ENCODE peak calls at places on chromosomes 16 and 17, in four cellular contexts. One of them, this sample, is unnamed.

GRCh38 chr16:1667916-1668315 is 10.2 kb upstream of the JPT2 start:
- DNase-seq in GM12878: no peak
- DNase-seq in H1: no peak
- DNase-seq in HepG2: no peak
- DNase-seq in this sample: no peak

GRCh38 chr16:21104124-21104860 is 46.4 kb downstream of the DNAH3 start:
- DNase-seq in GM12878: no peak
- DNase-seq in H1: no peak
- DNase-seq in HepG2: no peak
- DNase-seq in this sample: no peak

GRCh38 chr17:192666-193425 is 11.4 kb upstream of the DOC2B start:
- DNase-seq in GM12878: no peak
- DNase-seq in H1: no peak
- DNase-seq in HepG2: no peak
- DNase-seq in this sample: no peak

GRCh38 chr16:79132745-79133144 is 467.8 kb downstream of the MAF start:
- DNase-seq in GM12878: no peak
- DNase-seq in H1: no peak
- DNase-seq in HepG2: no peak
- DNase-seq in this sample: no peak

GRCh38 chr16:59683709-59684108 is 949.6 kb upstream of the GOT2 start:
- DNase-seq in GM12878: no peak
- DNase-seq in H1: no peak
- DNase-seq in HepG2: no peak
- DNase-seq in this sample: no peak

GRCh38 chr17:78315355-78316114 is 44.3 kb downstream of the SOCS3 start:
- DNase-seq in GM12878: peak
- DNase-seq in H1: no peak
- DNase-seq in HepG2: peak
- DNase-seq in this sample: peak

GRCh38 chr17:68145088-68145487 is 102.8 kb upstream of the AMZ2 start:
- DNase-seq in GM12878: no peak
- DNase-seq in H1: no peak
- DNase-seq in HepG2: no peak
- DNase-seq in this sample: no peak

GRCh38 chr17:33038740-33039139 is 47.1 kb downstream of the SPACA3 start:
- DNase-seq in GM12878: no peak
- DNase-seq in H1: peak
- DNase-seq in HepG2: no peak
- DNase-seq in this sample: peak

GRCh38 chr16:75319513-75320401 is 68.3 kb upstream of the BCAR1 start:
- DNase-seq in GM12878: peak
- DNase-seq in H1: no peak
- DNase-seq in HepG2: no peak
- DNase-seq in this sample: no peak

GRCh38 chr17:65039349-65039988 is 17.1 kb downstream of the GNA13 start:
- DNase-seq in GM12878: peak
- DNase-seq in H1: no peak
- DNase-seq in HepG2: no peak
- DNase-seq in this sample: no peak

GRCh38 chr16:2084688-2085625 is 37.2 kb downstream of the TSC2 start:
- DNase-seq in GM12878: no peak
- DNase-seq in H1: no peak
- DNase-seq in HepG2: no peak
- DNase-seq in this sample: no peak

GRCh38 chr16:66899945-66900688 is 18.6 kb downstream of the CDH16 start:
- DNase-seq in GM12878: no peak
- DNase-seq in H1: no peak
- DNase-seq in HepG2: peak
- DNase-seq in this sample: peak

GRCh38 chr16:9154576-9155410 is 63.3 kb downstream of the HAPSTR1 start:
- DNase-seq in GM12878: no peak
- DNase-seq in H1: no peak
- DNase-seq in HepG2: no peak
- DNase-seq in this sample: no peak

GRCh38 chr17:46163316-46163715 is 29.9 kb downstream of the KANSL1 start:
- DNase-seq in GM12878: no peak
- DNase-seq in H1: no peak
- DNase-seq in HepG2: no peak
- DNase-seq in this sample: no peak
- TF ChIP-seq HDAC6 in GM12878: no peak
- TF ChIP-seq HDAC6 in H1: no peak
- TF ChIP-seq HDAC6 in HepG2: no peak
- TF ChIP-seq HDAC6 in this sample: no peak

GRCh38 chr17:81028506-81028858 is 6.5 kb upstream of the BAIAP2 start:
- DNase-seq in GM12878: no peak
- DNase-seq in H1: no peak
- DNase-seq in HepG2: no peak
- DNase-seq in this sample: no peak
- H3K27ac ChIP-seq in GM12878: no peak
- H3K27ac ChIP-seq in H1: no peak
- H3K27ac ChIP-seq in HepG2: no peak
- H3K27ac ChIP-seq in this sample: no peak

GRCh38 chr17:49875690-49876089 is 27.8 kb upstream of the TAC4 start:
- DNase-seq in GM12878: no peak
- DNase-seq in H1: no peak
- DNase-seq in HepG2: no peak
- DNase-seq in this sample: no peak
- TF ChIP-seq HDAC6 in GM12878: no peak
- TF ChIP-seq HDAC6 in H1: no peak
- TF ChIP-seq HDAC6 in HepG2: no peak
- TF ChIP-seq HDAC6 in this sample: no peak

DNA sequence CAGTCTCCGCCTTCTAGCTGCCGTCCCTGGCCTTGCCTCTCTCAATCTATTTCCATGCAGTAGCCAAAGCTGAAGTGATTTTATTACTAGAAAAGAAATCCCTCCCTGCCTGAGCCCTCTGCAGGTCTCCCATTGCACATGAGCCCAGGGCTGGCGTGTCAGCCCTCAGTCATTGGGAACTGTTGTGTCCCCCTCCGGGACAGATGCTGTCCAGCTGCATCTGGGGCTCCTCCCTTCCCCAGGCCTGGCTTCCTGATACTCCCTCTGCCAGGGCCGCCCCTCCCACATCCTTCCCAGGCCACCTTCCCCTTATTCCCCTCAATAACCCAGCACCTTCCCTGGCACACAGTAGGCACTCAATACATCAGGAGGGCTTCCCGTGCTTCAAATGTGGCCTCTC is 11.3 kb downstream of the ZSCAN10 start:
- DNase-seq in GM12878: no peak
- DNase-seq in H1: no peak
- DNase-seq in HepG2: no peak
- DNase-seq in this sample: no peak
- H3K27ac ChIP-seq in GM12878: no peak
- H3K27ac ChIP-seq in H1: no peak
- H3K27ac ChIP-seq in HepG2: no peak
- H3K27ac ChIP-seq in this sample: no peak

GRCh38 chr16:85350973-85351372 is 238.7 kb upstream of the CIBAR2 start:
- DNase-seq in GM12878: no peak
- DNase-seq in H1: no peak
- DNase-seq in HepG2: no peak
- DNase-seq in this sample: no peak
- TF ChIP-seq HDAC6 in GM12878: no peak
- TF ChIP-seq HDAC6 in H1: no peak
- TF ChIP-seq HDAC6 in HepG2: no peak
- TF ChIP-seq HDAC6 in this sample: no peak

GRCh38 chr17:50785942-50786570 is 18.7 kb upstream of the ANKRD40CL start:
- DNase-seq in GM12878: no peak
- DNase-seq in H1: no peak
- DNase-seq in HepG2: no peak
- DNase-seq in this sample: no peak
- H3K27ac ChIP-seq in GM12878: no peak
- H3K27ac ChIP-seq in H1: no peak
- H3K27ac ChIP-seq in HepG2: no peak
- H3K27ac ChIP-seq in this sample: no peak

DNA sequence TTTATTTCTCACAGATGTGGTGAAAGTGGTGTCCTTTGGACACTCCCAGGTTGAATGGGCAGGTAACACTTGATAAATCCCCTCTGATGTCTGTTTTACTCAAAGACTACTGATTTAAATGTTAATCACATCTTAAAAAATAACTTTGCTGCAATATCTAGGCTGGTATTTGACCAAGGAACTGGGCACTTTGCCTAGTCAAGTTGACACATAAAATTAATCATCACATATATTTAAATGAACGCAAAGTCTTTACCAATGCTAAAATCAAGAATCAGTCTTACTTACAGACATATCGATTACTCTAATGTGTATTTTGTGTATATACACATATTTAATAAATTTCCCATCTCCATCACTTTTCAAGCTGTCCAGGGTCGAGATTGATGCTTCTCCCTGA is 7.0 kb downstream of the MT2A start:
- DNase-seq in GM12878: no peak
- DNase-seq in H1: no peak
- DNase-seq in HepG2: no peak
- DNase-seq in this sample: no peak
- TF ChIP-seq HDAC6 in GM12878: no peak
- TF ChIP-seq HDAC6 in H1: no peak
- TF ChIP-seq HDAC6 in HepG2: no peak
- TF ChIP-seq HDAC6 in this sample: no peak

GRCh38 chr17:55607736-55608341 is 96.6 kb upstream of the SMIM36 start:
- DNase-seq in GM12878: no peak
- DNase-seq in H1: no peak
- DNase-seq in HepG2: no peak
- DNase-seq in this sample: no peak

GRCh38 chr17:55606431-55606830 is 95.2 kb upstream of the SMIM36 start:
- DNase-seq in GM12878: no peak
- DNase-seq in H1: no peak
- DNase-seq in HepG2: no peak
- DNase-seq in this sample: no peak

GRCh38 chr17:55612691-55613141 is 101.5 kb upstream of the SMIM36 start:
- DNase-seq in GM12878: no peak
- DNase-seq in H1: no peak
- DNase-seq in HepG2: no peak
- DNase-seq in this sample: no peak

GRCh38 chr17:55605705-55606104 is 94.5 kb upstream of the SMIM36 start:
- DNase-seq in GM12878: no peak
- DNase-seq in H1: no peak
- DNase-seq in HepG2: no peak
- DNase-seq in this sample: no peak

GRCh38 chr17:55609737-55610201 is 98.5 kb upstream of the SMIM36 start:
- DNase-seq in GM12878: no peak
- DNase-seq in H1: no peak
- DNase-seq in HepG2: no peak
- DNase-seq in this sample: no peak
- H3K27ac ChIP-seq in GM12878: no peak
- H3K27ac ChIP-seq in H1: no peak
- H3K27ac ChIP-seq in HepG2: no peak
- H3K27ac ChIP-seq in this sample: no peak